ENCODE peak calls at places on chromosomes 12 and 14, in seven cellular contexts. V, M, I, C, F, T and P are unnamed samples.

GRCh38 chr14:50957296-50957695 is 13.0 kb upstream of the PYGL start:
- DNase-seq in C (peak; percentile 50), I (no peak), F (no peak), V (peak; percentile 83), M (no peak), T (no peak), P (peak; percentile 9)

GRCh38 chr14:76203086-76204001 is 51.6 kb downstream of the GPATCH2L start:
- DNase-seq in F (peak; percentile 65), T (no peak), M (no peak), I (peak; percentile 93), C (peak; percentile 97), V (peak; percentile 99), P (no peak)

GRCh38 chr12:5013206-5013830 is 30.4 kb upstream of the KCNA5 start:
- DNase-seq in T (no peak), M (no peak), V (peak; percentile 20), F (no peak), C (no peak), I (no peak), P (peak; percentile 85)

GRCh38 chr12:95083938-95084337 is 10.5 kb upstream of the NR2C1 start:
- DNase-seq in V (peak; percentile 51), F (peak; percentile 91), M (peak; percentile 90), I (peak; percentile 34), C (peak; percentile 37), T (no peak), P (no peak)

GRCh38 chr14:61453103-61453767 is 131.9 kb downstream of the PRKCH start:
- DNase-seq in C (no peak), I (no peak), F (no peak), T (no peak), V (no peak), M (no peak), P (no peak)

GRCh38 chr12:66453837-66454236 is 151.5 kb downstream of the HELB start:
- DNase-seq in T (no peak), I (no peak), F (no peak), V (peak; percentile 28), C (no peak), M (no peak), P (peak; percentile 74)

GRCh38 chr12:126770188-126770587 is 1496.8 kb upstream of the TMEM132C start:
- DNase-seq in V (no peak), T (no peak), M (no peak), C (no peak), I (no peak), F (no peak), P (no peak)

GRCh38 chr14:74801396-74801795 is 38.3 kb downstream of the YLPM1 start:
- DNase-seq in V (no peak), C (no peak), F (no peak), T (no peak), I (no peak), M (no peak), P (no peak)

GRCh38 chr12:51198568-51199400 is 19.1 kb downstream of the POU6F1 start:
- DNase-seq in C (no peak), T (no peak), F (no peak), I (no peak), V (no peak), M (no peak), P (no peak)

GRCh38 chr14:66380143-66380542 is 106.0 kb upstream of the CCDC196 start:
- DNase-seq in M (no peak), V (no peak), I (no peak), T (no peak), F (no peak), C (no peak), P (no peak)

GRCh38 chr12:50326636-50327284 is 43.4 kb upstream of the LIMA1 start:
- DNase-seq in I (no peak), V (peak; percentile 72), F (peak; percentile 42), T (no peak), C (no peak), M (no peak), P (no peak)

GRCh38 chr12:125025836-125026235 is 32.4 kb downstream of the BRI3BP start:
- DNase-seq in F (no peak), C (no peak), I (no peak), V (no peak), T (no peak), M (no peak), P (no peak)

GRCh38 chr14:84064756-84065155 is 1465.2 kb upstream of the FLRT2 start:
- DNase-seq in F (no peak), T (no peak), M (no peak), C (no peak), I (no peak), V (no peak), P (no peak)

GRCh38 chr12:106081606-106082005 is 57.1 kb downstream of the NUAK1 start:
- DNase-seq in M (no peak), F (no peak), I (no peak), C (no peak), T (no peak), V (no peak), P (peak; percentile 7)

GRCh38 chr12:105235299-105235746 is 651 bp downstream of the APPL2 start:
- DNase-seq in V (no peak), T (peak; percentile 14), C (peak; percentile 59), M (peak; percentile 40), I (no peak), F (no peak), P (no peak)

GRCh38 chr12:19915392-19916192 is 452.7 kb upstream of the PDE3A start:
- DNase-seq in T (peak; percentile 48), I (peak; percentile 17), M (peak; percentile 19), F (peak; percentile 16), V (peak; percentile 59), C (peak; percentile 17), P (peak; percentile 16)

GRCh38 chr14:70640938-70641547 is 673 bp upstream of the TTC9 start:
- DNase-seq in M (peak; percentile 40), T (peak; percentile 26), F (peak; percentile 32), C (peak; percentile 45), V (peak; percentile 28), I (peak; percentile 35), P (no peak)

GRCh38 chr12:116476227-116476852 is 82.8 kb upstream of the MAP1LC3B2 start:
- DNase-seq in V (no peak), F (no peak), T (no peak), I (no peak), M (no peak), C (no peak), P (no peak)

GRCh38 chr14:92582706-92583452 is 69.3 kb downstream of the RIN3 start:
- DNase-seq in V (no peak), F (no peak), M (no peak), C (no peak), T (no peak), I (no peak), P (peak; percentile 73)

GRCh38 chr12:40146800-40147797 is 41.2 kb upstream of the SLC2A13 start:
- DNase-seq in T (no peak), C (no peak), I (no peak), V (no peak), F (no peak), M (no peak), P (peak; percentile 51)

GRCh38 chr14:90848944-90849731 is 32.9 kb upstream of the TTC7B start:
- DNase-seq in C (peak; percentile 46), I (no peak), V (peak; percentile 22), F (no peak), M (no peak), T (no peak), P (no peak)

GRCh38 chr14:89418452-89418851 is 1.4 kb upstream of the FOXN3 start:
- DNase-seq in C (no peak), I (no peak), M (peak; percentile 55), T (peak; percentile 23), F (no peak), V (no peak), P (no peak)

GRCh38 chr12:99822273-99822672 is 162.5 kb downstream of the ANKS1B start:
- DNase-seq in M (no peak), F (no peak), V (no peak), I (no peak), T (no peak), C (no peak), P (no peak)